ENCODE peak calls at places on chromosomes 2 and 18, in four cellular contexts. P, K, X and U are unnamed samples.

GRCh38 chr2:154912215-154912614 is 213.7 kb downstream of the KCNJ3 start:
- DNase-seq in P (no peak), K (no peak), X (no peak), U (no peak)

GRCh38 chr2:195848119-195848899 is 191.3 kb downstream of the SLC39A10 start:
- DNase-seq in P (peak), K (no peak), X (peak), U (no peak)

GRCh38 chr2:11939523-11939922 is 193.1 kb downstream of the LPIN1 start:
- DNase-seq in P (no peak), K (no peak), X (no peak), U (no peak)

GRCh38 chr18:50947899-50948298 is 19.9 kb upstream of the ELAC1 start:
- DNase-seq in P (no peak), K (no peak), X (no peak), U (no peak)

GRCh38 chr18:36411745-36412168 is 114.2 kb downstream of the FHOD3 start:
- DNase-seq in P (peak), K (no peak), X (peak), U (no peak)

GRCh38 chr2:231364961-231365810 is 30.3 kb upstream of the B3GNT7 start:
- DNase-seq in P (no peak), K (peak), X (peak), U (no peak)

GRCh38 chr2:164746713-164747112 is 94.9 kb downstream of the COBLL1 start:
- DNase-seq in P (no peak), K (no peak), X (no peak), U (no peak)

GRCh38 chr2:190318931-190319556 is 582 bp downstream of the HIBCH start:
- DNase-seq in P (no peak), K (no peak), X (no peak), U (peak)

GRCh38 chr18:49177812-49178211 is 227.0 kb upstream of the SMAD7 start:
- DNase-seq in P (no peak), K (no peak), X (no peak), U (no peak)

GRCh38 chr2:220437938-220438337 is 810.5 kb downstream of the SLC4A3 start:
- DNase-seq in P (no peak), K (no peak), X (no peak), U (no peak)

GRCh38 chr2:241237949-241238371 is 49.5 kb downstream of the ANO7 start:
- DNase-seq in P (no peak), K (no peak), X (no peak), U (no peak)

GRCh38 chr18:22432672-22433137 is 15.0 kb upstream of the CTAGE1 start:
- DNase-seq in P (peak), K (peak), X (peak), U (no peak)

GRCh38 chr2:171807130-171807529 is 86.9 kb downstream of the SLC25A12 start:
- DNase-seq in P (peak), K (no peak), X (no peak), U (no peak)

GRCh38 chr18:22378672-22379282 is 38.9 kb downstream of the CTAGE1 start:
- DNase-seq in P (peak), K (peak), X (peak), U (no peak)

GRCh38 chr2:157438907-157439791 is 4.7 kb downstream of the CYTIP start:
- DNase-seq in P (no peak), K (no peak), X (no peak), U (no peak)

GRCh38 chr2:2743164-2743571 is 412.1 kb upstream of the MYT1L start:
- DNase-seq in P (no peak), K (peak), X (no peak), U (no peak)

GRCh38 chr2:63553049-63553448 is 35.2 kb downstream of the WDPCP start:
- DNase-seq in P (no peak), K (peak), X (no peak), U (no peak)

GRCh38 chr2:88831071-88831791 is 139.8 kb downstream of the RPIA start:
- DNase-seq in P (no peak), K (no peak), X (no peak), U (no peak)

GRCh38 chr2:227608469-227609338 is 5.9 kb downstream of the SCYGR3 start:
- DNase-seq in P (no peak), K (no peak), X (no peak), U (no peak)

GRCh38 chr2:197911667-197912066 is 107.3 kb downstream of the PLCL1 start:
- DNase-seq in P (no peak), K (no peak), X (no peak), U (no peak)

GRCh38 chr2:202099515-202099914 is 26.5 kb downstream of the KIAA2012 start:
- DNase-seq in P (no peak), K (no peak), X (no peak), U (no peak)

GRCh38 chr2:107927034-107927534 is 59.2 kb upstream of the SLC5A7 start:
- DNase-seq in P (no peak), K (no peak), X (no peak), U (no peak)

GRCh38 chr2:37326285-37326684 is 1.7 kb upstream of the PRKD3 start:
- DNase-seq in P (no peak), K (peak), X (peak), U (no peak)

GRCh38 chr2:149488719-149489440 is 98.7 kb downstream of the MMADHC start:
- DNase-seq in P (no peak), K (no peak), X (no peak), U (no peak)

GRCh38 chr2:71609441-71609840 is 156.1 kb downstream of the DYSF start:
- DNase-seq in P (no peak), K (peak), X (no peak), U (no peak)

GRCh38 chr2:16226942-16227664 is 286.8 kb downstream of the MYCN start:
- DNase-seq in P (no peak), K (no peak), X (no peak), U (no peak)

GRCh38 chr2:52862801-52863200 is 904.8 kb upstream of the CHAC2 start:
- DNase-seq in P (peak), K (no peak), X (peak), U (no peak)

GRCh38 chr2:171893196-171893823 is 734 bp downstream of the SLC25A12 start:
- DNase-seq in P (no peak), K (no peak), X (no peak), U (no peak)

GRCh38 chr2:21928292-21928691 is 804.5 kb downstream of the TDRD15 start:
- DNase-seq in P (no peak), K (no peak), X (no peak), U (no peak)

GRCh38 chr2:223459328-223459939 is 142.7 kb downstream of the SCG2 start:
- DNase-seq in P (peak), K (no peak), X (peak), U (no peak)

GRCh38 chr2:6181525-6182270 is 489.5 kb downstream of the SOX11 start:
- DNase-seq in P (no peak), K (no peak), X (peak), U (no peak)

GRCh38 chr2:169108098-169108884 is 38.9 kb downstream of the DHRS9 start:
- DNase-seq in P (no peak), K (no peak), X (no peak), U (no peak)

GRCh38 chr2:216694201-216694825 is 1.0 kb downstream of the IGFBP5 start:
- DNase-seq in P (no peak), K (peak), X (peak), U (no peak)

GRCh38 chr2:174699993-174700766 is 64.1 kb downstream of the CHRNA1 start:
- DNase-seq in P (peak), K (no peak), X (peak), U (no peak)

GRCh38 chr2:120768112-120769048 is 32.7 kb downstream of the GLI2 start:
- DNase-seq in P (no peak), K (no peak), X (peak), U (no peak)

GRCh38 chr2:7725132-7725849 is 808.1 kb downstream of the RNF144A start:
- DNase-seq in P (no peak), K (no peak), X (no peak), U (no peak)

GRCh38 chr2:120394764-120395163 is 48.8 kb downstream of the INHBB start:
- DNase-seq in P (no peak), K (peak), X (no peak), U (no peak)

GRCh38 chr18:11947214-11948119 is 33.8 kb upstream of the IMPA2 start:
- DNase-seq in P (peak), K (peak), X (peak), U (peak)
- TF ChIP-seq POLR2A in P (no peak), K (peak), X (no peak), U (no peak)

DNA sequence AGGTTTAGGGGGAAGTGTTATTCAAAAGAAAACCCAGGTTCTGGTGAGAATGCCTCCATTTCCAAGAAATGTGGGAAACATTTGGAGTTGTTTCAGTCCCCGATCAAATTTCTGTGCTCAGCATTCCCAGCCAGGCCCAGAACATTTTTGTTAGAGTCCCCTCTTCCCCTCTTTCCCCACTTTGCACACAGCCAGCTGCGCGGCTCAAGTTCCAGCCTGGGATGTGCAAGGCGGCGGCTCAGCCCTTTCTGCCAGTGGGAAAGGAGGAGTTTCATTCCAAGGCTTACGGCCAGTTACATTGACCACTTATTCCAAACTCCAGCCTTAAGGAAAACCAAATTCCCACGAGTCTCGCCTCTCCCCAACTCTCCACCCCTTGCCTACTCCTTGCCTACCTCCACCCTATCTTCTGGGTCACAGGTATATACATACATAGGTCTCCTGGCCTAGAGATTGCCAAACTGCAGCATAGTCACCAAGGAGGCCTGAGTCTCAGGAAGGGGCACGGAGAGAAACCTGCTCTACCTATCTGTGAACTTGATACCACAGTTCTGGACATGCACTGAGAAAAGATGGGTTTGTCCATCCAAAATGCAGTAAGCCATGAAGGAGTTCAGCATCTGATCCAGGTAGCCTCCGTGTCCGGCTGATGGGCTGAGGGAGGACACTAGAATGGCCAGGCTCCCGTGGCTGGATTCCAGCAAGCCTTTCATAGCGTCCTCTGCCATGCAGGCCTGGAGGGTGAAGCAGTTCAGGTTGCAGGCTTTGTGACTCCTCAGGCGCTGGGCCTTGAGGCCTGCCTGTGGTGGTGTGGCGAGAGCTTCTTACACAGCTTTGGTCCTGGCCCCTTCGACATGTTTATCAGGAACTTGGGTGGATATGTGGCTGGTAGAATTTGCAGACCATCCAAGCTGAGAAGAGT is 154.5 kb downstream of the ZFP36L2 start:
- DNase-seq in P (no peak), K (peak), X (no peak), U (no peak)
- TF ChIP-seq POLR2A in P (no peak), K (no peak), X (no peak), U (no peak)

GRCh38 chr2:79711098-79711497 is 198.2 kb downstream of the CTNNA2 start:
- DNase-seq in P (no peak), K (no peak), X (no peak), U (no peak)
- TF ChIP-seq POLR2A in P (no peak), K (no peak), X (no peak), U (no peak)

GRCh38 chr2:85579266-85579935 is 2.0 kb downstream of the VAMP8 start:
- DNase-seq in P (no peak), K (no peak), X (no peak), U (no peak)

GRCh38 chr2:85577063-85577385 is 362 bp upstream of the VAMP8 start:
- DNase-seq in P (no peak), K (no peak), X (no peak), U (no peak)

GRCh38 chr2:85575739-85576138 is 1.6 kb upstream of the VAMP8 start:
- DNase-seq in P (no peak), K (no peak), X (no peak), U (no peak)

GRCh38 chr2:85578243-85579180 is 1.1 kb downstream of the VAMP8 start:
- DNase-seq in P (no peak), K (peak), X (no peak), U (no peak)

DNA sequence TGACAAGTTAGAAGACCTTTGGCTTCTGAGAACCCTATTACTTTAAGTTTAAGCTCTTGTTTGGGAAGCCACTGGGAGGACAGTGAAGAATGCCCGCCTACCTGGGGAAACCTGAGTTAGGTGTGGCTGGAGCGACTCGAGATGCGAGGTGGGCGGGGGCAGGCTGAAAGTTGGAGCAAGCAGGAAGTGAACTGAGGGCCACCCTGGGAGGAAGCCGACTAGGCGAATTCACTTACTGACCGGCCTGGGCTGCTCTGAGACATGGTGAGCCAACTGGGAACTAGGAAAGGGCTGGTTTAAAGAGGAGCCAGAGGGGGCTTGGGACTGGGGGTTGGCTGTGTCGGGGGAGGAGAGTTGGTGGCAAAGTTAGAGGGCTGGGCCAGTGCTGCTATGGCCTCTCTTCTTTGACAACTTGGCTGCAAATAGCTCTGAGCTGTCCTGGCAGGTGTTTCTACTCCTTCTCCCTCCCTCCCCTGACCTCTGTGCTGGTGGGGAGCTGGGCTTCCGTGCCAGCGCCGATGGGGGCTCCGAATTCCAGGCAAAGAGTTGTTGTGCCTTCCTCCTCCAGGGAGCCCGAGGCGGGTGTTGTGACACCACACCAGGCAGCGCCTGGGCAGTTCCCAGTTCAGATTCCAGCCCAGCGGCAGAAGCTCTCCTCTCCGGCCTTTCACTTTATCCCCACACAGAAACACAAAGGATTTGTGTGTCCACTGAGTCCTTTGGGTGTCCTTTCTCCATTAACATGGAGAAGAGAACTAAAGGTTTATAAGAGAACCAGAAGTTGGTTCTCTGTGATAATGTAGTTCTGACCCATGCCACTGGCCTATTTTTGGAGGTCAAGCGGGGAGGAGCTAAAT is at the start of gene VAMP8:
- DNase-seq in P (peak), K (no peak), X (peak), U (no peak)
- TF ChIP-seq POLR2A in P (peak), K (no peak), X (no peak), U (peak)